ENCODE peak calls at places on chromosomes 4 and X, in five cellular contexts. J is NCI-H2081, H is ureter, V is pancreas, C is neural progenitor cell. S is an unnamed sample.

GRCh38 chr4:121070274-121070673 is 2.1 kb downstream of the NDNF start:
- DNase-seq in C (peak; percentile 70), H (no peak), J (no peak), V (no peak), S (no peak)

GRCh38 chrX:24426340-24426913 is 38.7 kb upstream of the PDK3 start:
- DNase-seq in J (no peak), H (no peak), V (no peak), C (peak; percentile 25), S (no peak)

GRCh38 chr4:110516106-110516922 is 40.4 kb downstream of the ENPEP start:
- DNase-seq in J (peak; percentile 60), V (peak; percentile 88), C (peak; percentile 73), H (peak; percentile 84), S (peak; percentile 52)

GRCh38 chrX:118520206-118520857 is 24.7 kb downstream of the DOCK11 start:
- DNase-seq in J (no peak), C (no peak), H (no peak), V (no peak), S (no peak)

GRCh38 chr4:6230827-6231662 is 30.7 kb upstream of the JAKMIP1 start:
- DNase-seq in V (no peak), J (no peak), H (no peak), C (no peak), S (no peak)

GRCh38 chr4:163681208-163681821 is 186.8 kb downstream of the TMA16 start:
- DNase-seq in J (peak; percentile 42), V (peak; percentile 11), C (peak; percentile 78), H (no peak), S (no peak)

GRCh38 chr4:38003102-38003501 is 42.9 kb downstream of the PTTG2 start:
- DNase-seq in C (no peak), J (no peak), V (no peak), H (no peak), S (no peak)

GRCh38 chr4:185020293-185020808 is 2.1 kb downstream of the HELT start:
- DNase-seq in C (peak; percentile 61), V (no peak), H (no peak), J (no peak), S (no peak)

GRCh38 chrX:134396174-134396573 is 63.8 kb upstream of the HPRT1 start:
- DNase-seq in J (no peak), H (no peak), V (no peak), C (peak; percentile 2), S (no peak)

GRCh38 chr4:108130955-108131354 is 37.8 kb downstream of the LEF1 start:
- DNase-seq in J (no peak), V (no peak), H (no peak), C (no peak), S (no peak)

GRCh38 chrX:47623540-47624027 is 3.9 kb upstream of the SYN1 start:
- DNase-seq in V (peak; percentile 53), H (peak; percentile 56), J (peak; percentile 93), C (peak; percentile 90), S (no peak)

GRCh38 chr4:8580321-8581093 is at the start of gene GPR78:
- DNase-seq in V (peak; percentile 60), C (peak; percentile 96), J (no peak), H (no peak), S (peak; percentile 41)

GRCh38 chr4:2059034-2059725 is at the start of gene NAT8L:
- DNase-seq in V (peak; percentile 45), J (peak; percentile 86), H (no peak), C (peak; percentile 86), S (no peak)